ENCODE peak calls at places on chromosomes 6 and 20, in nine cellular contexts. X is choroid plexus epithelial cell; S is CD4-positive, alpha-beta T cell; V is colonic mucosa; U is fibroblast of the aortic adventitia; T is lower leg skin; B is kidney; Y is dorsolateral prefrontal cortex; A is H1. L is an unnamed sample.

GRCh38 chr20:37311710-37312355 is 22.4 kb downstream of the MANBAL start:
- DNase-seq in X (no peak), S (no peak), V (no peak), U (no peak), T (peak), B (no peak), Y (no peak), A (no peak), L (no peak)

GRCh38 chr20:62066983-62067433 is 1.3 kb upstream of the TAF4 start:
- DNase-seq in X (no peak), S (no peak), V (peak), U (peak), T (no peak), B (no peak), Y (peak), A (no peak), L (no peak)

GRCh38 chr20:44134897-44135810 is 51.8 kb downstream of the JPH2 start:
- DNase-seq in X (no peak), S (no peak), V (no peak), U (no peak), T (no peak), B (no peak), Y (no peak), A (no peak), L (no peak)

GRCh38 chr20:12318043-12318442 is 400.4 kb downstream of the BTBD3 start:
- DNase-seq in X (no peak), S (no peak), V (no peak), U (no peak), T (no peak), B (no peak), Y (peak), A (no peak), L (no peak)

GRCh38 chr20:54212226-54212625 is 4.3 kb downstream of the PFDN4 start:
- DNase-seq in X (peak), S (no peak), V (no peak), U (peak), T (no peak), B (no peak), Y (no peak), A (no peak), L (no peak)

GRCh38 chr20:31968299-31969126 is 562 bp downstream of the XKR7 start:
- DNase-seq in X (peak), S (peak), V (peak), U (peak), T (peak), B (peak), Y (peak), A (peak), L (no peak)

GRCh38 chr20:52972190-52972937 is at the start of gene TSHZ2:
- DNase-seq in X (peak), S (peak), V (peak), U (peak), T (peak), B (peak), Y (peak), A (no peak), L (no peak)

GRCh38 chr6:40353967-40354452 is 233.2 kb downstream of the LRFN2 start:
- DNase-seq in X (no peak), S (no peak), V (no peak), U (no peak), T (peak), B (no peak), Y (no peak), A (no peak), L (no peak)

GRCh38 chr20:46625875-46626373 is 25.3 kb downstream of the SLC13A3 start:
- DNase-seq in X (no peak), S (no peak), V (no peak), U (no peak), T (no peak), B (no peak), Y (no peak), A (no peak), L (no peak)

DNA sequence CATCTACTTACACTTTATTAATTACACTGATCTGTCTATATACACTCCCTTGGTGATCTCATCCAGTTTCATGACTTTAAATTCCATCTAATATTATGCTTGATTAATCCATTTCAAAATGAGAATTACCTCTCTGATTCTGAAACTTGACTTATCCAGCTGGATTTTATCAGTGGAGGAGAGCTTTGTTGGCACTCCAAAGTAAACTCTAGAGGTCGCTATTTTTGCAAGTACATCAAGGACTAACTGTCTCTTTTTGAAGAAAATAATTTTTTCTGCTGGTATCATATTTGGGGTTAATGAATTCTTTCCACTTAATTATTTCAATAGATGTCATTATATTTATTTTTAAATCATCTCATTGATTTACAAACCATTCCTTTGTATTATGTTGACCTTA is 630.3 kb upstream of the MAN1A1 start:
- DNase-seq in X (peak), S (no peak), V (no peak), U (peak), T (no peak), B (no peak), Y (no peak), A (no peak), L (no peak)
- TF ChIP-seq CTCF in X (no peak), S (no peak), V (no peak), U (peak), T (no peak), B (no peak), Y (no peak), A (peak), L (no peak)

GRCh38 chr6:70956191-70956450 is 739 bp downstream of the B3GAT2 start:
- DNase-seq in X (no peak), S (no peak), V (no peak), U (no peak), T (no peak), B (no peak), Y (no peak), A (no peak), L (no peak)
- TF ChIP-seq CTCF in X (no peak), S (peak), V (peak), U (no peak), T (no peak), B (no peak), Y (no peak), A (no peak), L (no peak)

DNA sequence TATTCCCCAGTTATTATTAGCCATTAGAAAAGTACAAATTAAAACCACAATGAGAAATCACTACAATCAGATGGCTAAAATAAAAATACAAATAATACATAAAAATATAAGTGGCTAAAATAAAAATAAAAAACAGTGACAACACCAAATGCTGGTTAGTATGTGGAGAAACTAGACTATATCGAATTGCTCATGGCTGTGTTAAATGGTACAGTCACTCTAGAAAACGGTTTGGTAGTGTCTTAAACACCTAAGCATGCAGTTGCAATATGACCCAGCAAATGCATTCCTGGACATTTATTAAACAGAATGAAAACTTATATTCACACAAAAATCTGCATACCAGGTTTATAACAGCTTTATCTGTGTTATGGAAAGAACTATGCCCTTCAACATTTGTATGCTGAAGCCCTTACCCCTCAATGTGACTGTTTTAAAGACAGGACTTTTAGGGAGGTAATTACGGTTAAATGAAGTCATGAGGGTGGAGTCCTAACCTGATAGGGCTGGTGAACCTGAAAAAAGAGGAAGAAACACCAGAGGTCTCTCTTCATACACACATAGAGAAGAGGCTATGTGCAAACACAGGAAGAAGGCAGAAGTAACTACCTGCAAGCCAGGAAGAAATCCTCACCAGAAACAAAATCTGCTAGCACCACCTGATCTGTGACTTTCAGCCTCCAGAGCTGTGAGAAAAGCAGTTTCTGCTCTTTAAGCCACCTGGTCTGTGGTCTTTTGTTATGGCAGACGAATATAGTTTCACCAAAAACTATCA is 84.9 kb downstream of the ASCC3 start:
- DNase-seq in X (no peak), S (no peak), V (no peak), U (no peak), T (no peak), B (no peak), Y (no peak), A (no peak), L (no peak)
- TF ChIP-seq CTCF in X (no peak), S (no peak), V (no peak), U (no peak), T (no peak), B (no peak), Y (no peak), A (no peak), L (no peak)

GRCh38 chr20:3632311-3633004 is 30.7 kb downstream of the GFRA4 start:
- DNase-seq in X (peak), S (no peak), V (no peak), U (no peak), T (no peak), B (no peak), Y (no peak), A (no peak), L (no peak)
- TF ChIP-seq CTCF in X (no peak), S (no peak), V (no peak), U (no peak), T (no peak), B (peak), Y (peak), A (no peak), L (no peak)

GRCh38 chr20:662289-663192 is 9.5 kb upstream of the SRXN1 start:
- DNase-seq in X (no peak), S (no peak), V (no peak), U (no peak), T (no peak), B (peak), Y (no peak), A (no peak), L (no peak)

GRCh38 chr20:664151-664550 is 11.2 kb upstream of the SRXN1 start:
- DNase-seq in X (no peak), S (no peak), V (no peak), U (no peak), T (no peak), B (peak), Y (no peak), A (no peak), L (no peak)

GRCh38 chr20:663315-664090 is 10.5 kb upstream of the SRXN1 start:
- DNase-seq in X (no peak), S (no peak), V (no peak), U (no peak), T (no peak), B (peak), Y (no peak), A (no peak), L (no peak)

GRCh38 chr20:658731-659291 is 5.8 kb upstream of the SRXN1 start:
- DNase-seq in X (no peak), S (no peak), V (no peak), U (peak), T (no peak), B (no peak), Y (no peak), A (no peak), L (no peak)

DNA sequence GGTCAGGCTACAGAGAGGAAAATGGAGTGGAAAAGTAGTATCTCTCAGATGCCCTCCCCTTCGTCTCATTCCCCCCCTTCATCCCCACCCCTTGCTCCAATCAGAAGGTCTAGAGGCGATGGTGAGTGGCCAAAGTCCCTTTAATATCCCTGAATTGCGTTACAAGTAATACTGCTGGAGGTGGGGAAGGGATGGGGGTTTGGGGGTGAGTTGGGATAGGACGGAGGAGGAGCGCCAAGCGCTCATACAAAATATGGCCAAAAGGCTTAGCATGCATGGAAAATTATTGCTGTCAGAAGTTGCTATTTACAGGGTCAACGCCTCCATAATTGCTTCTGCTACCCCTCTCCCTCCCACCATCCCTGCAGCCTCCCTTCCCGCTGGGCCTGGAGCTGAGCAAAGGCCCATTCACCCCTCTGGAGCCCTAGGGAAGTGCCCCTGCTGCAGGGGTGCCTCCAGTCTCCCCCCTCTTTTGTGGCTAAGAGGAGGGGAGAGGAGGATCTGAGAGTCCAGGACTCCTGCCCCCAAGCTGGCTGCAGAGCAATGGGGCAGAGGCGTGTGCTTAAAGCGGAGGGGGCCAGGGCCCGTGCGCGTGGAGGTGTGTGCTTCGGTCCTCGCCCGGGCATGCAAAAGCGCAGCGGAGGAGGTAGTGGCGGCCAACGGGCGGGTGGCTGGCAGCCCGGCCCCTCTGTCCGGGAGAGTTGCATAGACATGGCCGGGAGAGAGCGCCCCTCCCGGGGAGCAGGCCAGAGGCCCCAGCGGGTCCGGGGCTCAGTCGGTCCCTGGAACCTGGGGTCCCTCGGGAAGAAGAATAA is 8.7 kb upstream of the SRXN1 start:
- DNase-seq in X (no peak), S (no peak), V (no peak), U (no peak), T (no peak), B (no peak), Y (no peak), A (no peak), L (no peak)
- TF ChIP-seq CTCF in X (no peak), S (no peak), V (no peak), U (peak), T (no peak), B (no peak), Y (no peak), A (no peak), L (no peak)

DNA sequence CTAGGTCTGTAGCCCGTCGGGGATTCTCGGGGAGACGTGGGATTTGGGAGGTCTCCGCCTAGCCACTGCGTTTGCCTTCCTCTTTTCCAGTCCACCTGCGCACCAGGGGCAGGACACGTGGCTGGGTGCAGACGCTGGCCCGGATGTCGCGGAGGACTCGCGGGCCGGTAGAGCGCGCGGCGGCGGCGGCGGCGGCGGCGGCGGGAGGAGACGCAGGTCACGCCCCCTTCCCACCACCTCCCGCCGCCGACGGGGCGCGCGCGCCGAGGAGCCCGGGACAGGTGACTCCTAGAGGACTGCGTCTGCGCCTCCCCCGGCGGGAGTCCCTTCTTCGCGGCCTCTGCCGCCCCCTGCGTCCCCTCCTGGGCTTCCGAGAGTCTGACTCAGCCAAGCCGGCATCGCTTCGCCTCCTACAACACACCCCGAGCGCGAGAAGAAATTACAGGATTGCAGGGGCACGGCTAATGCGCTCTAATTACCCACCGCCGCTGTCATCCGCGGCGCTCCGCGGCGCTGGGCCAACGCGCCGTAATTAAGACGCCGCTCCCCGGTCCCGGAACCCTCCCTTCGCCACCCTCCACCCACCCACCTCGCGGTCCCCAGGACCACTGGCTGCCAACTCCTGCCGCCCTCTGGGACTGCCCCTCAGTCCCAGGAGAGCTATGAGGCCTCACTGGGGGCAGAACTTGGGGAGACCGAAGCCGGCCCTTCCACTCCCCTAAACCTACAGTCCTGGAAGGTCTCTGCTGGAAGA is 124.5 kb downstream of the MRPL14 start:
- DNase-seq in X (peak), S (peak), V (peak), U (peak), T (no peak), B (peak), Y (no peak), A (peak), L (no peak)
- TF ChIP-seq CTCF in X (peak), S (no peak), V (no peak), U (peak), T (no peak), B (no peak), Y (no peak), A (no peak), L (no peak)

GRCh38 chr6:131146865-131147264 is 11.6 kb downstream of the AKAP7 start:
- DNase-seq in X (no peak), S (no peak), V (no peak), U (no peak), T (no peak), B (no peak), Y (no peak), A (no peak), L (no peak)

GRCh38 chr6:131139599-131139998 is 4.3 kb downstream of the AKAP7 start:
- DNase-seq in X (no peak), S (no peak), V (no peak), U (no peak), T (no peak), B (no peak), Y (no peak), A (no peak), L (no peak)

GRCh38 chr6:131143319-131143718 is 8.1 kb downstream of the AKAP7 start:
- DNase-seq in X (no peak), S (no peak), V (no peak), U (no peak), T (no peak), B (no peak), Y (no peak), A (no peak), L (no peak)
- TF ChIP-seq CTCF in X (no peak), S (no peak), V (no peak), U (no peak), T (no peak), B (no peak), Y (no peak), A (no peak), L (no peak)

GRCh38 chr6:125700591-125701353 is 48.7 kb upstream of the HEY2 start:
- DNase-seq in X (no peak), S (no peak), V (no peak), U (no peak), T (no peak), B (no peak), Y (peak), A (no peak), L (no peak)
- TF ChIP-seq CTCF in X (no peak), S (no peak), V (no peak), U (no peak), T (no peak), B (no peak), Y (no peak), A (no peak), L (no peak)

GRCh38 chr20:15902493-15902892 is 670.8 kb downstream of the KIF16B start:
- DNase-seq in X (no peak), S (no peak), V (no peak), U (no peak), T (no peak), B (peak), Y (no peak), A (peak), L (no peak)
- TF ChIP-seq CTCF in X (peak), S (no peak), V (no peak), U (no peak), T (no peak), B (no peak), Y (no peak), A (peak), L (no peak)